ENCODE peak calls at places on chromosomes 11 and 22, in five cellular contexts. J, H, G, V and Q are unnamed samples.

GRCh38 chr22:37492428-37493344 is 6.5 kb upstream of the MFNG start:
- DNase-seq in J (no peak), H (peak; percentile 49), G (no peak), V (peak; percentile 60), Q (no peak)

GRCh38 chr11:17439316-17439782 is 37.3 kb downstream of the ABCC8 start:
- DNase-seq in J (no peak), H (no peak), G (no peak), V (no peak), Q (no peak)

GRCh38 chr22:39176067-39176621 is 23.7 kb upstream of the CBX7 start:
- DNase-seq in J (no peak), H (peak; percentile 68), G (peak; percentile 54), V (peak; percentile 80), Q (no peak)

GRCh38 chr11:76123243-76123642 is 83.1 kb downstream of the WNT11 start:
- DNase-seq in J (no peak), H (peak; percentile 49), G (no peak), V (no peak), Q (no peak)

GRCh38 chr22:16783930-16784354 is 41.3 kb downstream of the XKR3 start:
- DNase-seq in J (no peak), H (no peak), G (no peak), V (no peak), Q (no peak)

GRCh38 chr22:49788492-49788891 is 39.2 kb downstream of the BRD1 start:
- DNase-seq in J (no peak), H (no peak), G (no peak), V (no peak), Q (no peak)

GRCh38 chr22:36870250-36870649 is 9.4 kb downstream of the NCF4 start:
- DNase-seq in J (no peak), H (no peak), G (no peak), V (no peak), Q (no peak)

GRCh38 chr22:19808873-19809478 is 45.7 kb downstream of the GNB1L start:
- DNase-seq in J (no peak), H (no peak), G (no peak), V (no peak), Q (no peak)

GRCh38 chr11:11422291-11423128 is 69.5 kb upstream of the CSNK2A3 start:
- DNase-seq in J (no peak), H (no peak), G (no peak), V (no peak), Q (no peak)

GRCh38 chr22:49922926-49923325 is 4.5 kb downstream of the CRELD2 start:
- DNase-seq in J (no peak), H (no peak), G (no peak), V (no peak), Q (no peak)

GRCh38 chr11:88340366-88340930 is 2.9 kb upstream of the CTSC start:
- DNase-seq in J (no peak), H (no peak), G (no peak), V (no peak), Q (no peak)

GRCh38 chr11:119166368-119167076 is 2.0 kb upstream of the NLRX1 start:
- DNase-seq in J (no peak), H (peak; percentile 32), G (no peak), V (no peak), Q (no peak)

GRCh38 chr11:67584205-67584880 is 731 bp downstream of the GSTP1 start:
- DNase-seq in J (no peak), H (peak; percentile 66), G (peak; percentile 80), V (peak; percentile 43), Q (no peak)

GRCh38 chr11:10978189-10978588 is 120.3 kb upstream of the ZBED5 start:
- DNase-seq in J (no peak), H (no peak), G (no peak), V (no peak), Q (no peak)